ENCODE peak calls at places on chromosomes 1 and 21, in four cellular contexts. One of them, this sample, is unnamed.

GRCh38 chr1:225845097-225845496 is 35.2 kb downstream of the EPHX1 start:
- DNase-seq in K562: no peak
- DNase-seq in HepG2: no peak
- DNase-seq in SK-N-SH: no peak
- DNase-seq in this sample: no peak

GRCh38 chr1:161227196-161227871 is 1.5 kb downstream of the TOMM40L start:
- DNase-seq in K562: peak; percentile 90
- DNase-seq in HepG2: peak; percentile 69
- DNase-seq in SK-N-SH: peak; percentile 67
- DNase-seq in this sample: peak; percentile 87

GRCh38 chr1:230120949-230121381 is 53.9 kb downstream of the GALNT2 start:
- DNase-seq in K562: peak; percentile 67
- DNase-seq in HepG2: peak; percentile 51
- DNase-seq in SK-N-SH: peak; percentile 58
- DNase-seq in this sample: peak; percentile 58

GRCh38 chr1:21355956-21356355 is 65.7 kb upstream of the ECE1 start:
- DNase-seq in K562: no peak
- DNase-seq in HepG2: no peak
- DNase-seq in SK-N-SH: no peak
- DNase-seq in this sample: no peak

GRCh38 chr1:166383137-166383536 is 216.3 kb upstream of the FAM78B start:
- DNase-seq in K562: no peak
- DNase-seq in HepG2: no peak
- DNase-seq in SK-N-SH: no peak
- DNase-seq in this sample: peak; percentile 11

GRCh38 chr1:201016211-201016651 is 7.3 kb downstream of the KIF21B start:
- DNase-seq in K562: peak; percentile 73
- DNase-seq in HepG2: no peak
- DNase-seq in SK-N-SH: peak; percentile 78
- DNase-seq in this sample: no peak

GRCh38 chr1:210434224-210434623 is 105.5 kb downstream of the HHAT start:
- DNase-seq in K562: no peak
- DNase-seq in HepG2: no peak
- DNase-seq in SK-N-SH: no peak
- DNase-seq in this sample: no peak

GRCh38 chr1:22210636-22211035 is 67.7 kb upstream of the WNT4 start:
- DNase-seq in K562: no peak
- DNase-seq in HepG2: no peak
- DNase-seq in SK-N-SH: no peak
- DNase-seq in this sample: no peak

GRCh38 chr21:45401916-45402900 is 2.8 kb upstream of the COL18A1 start:
- DNase-seq in K562: no peak
- DNase-seq in HepG2: no peak
- DNase-seq in SK-N-SH: no peak
- DNase-seq in this sample: peak; percentile 10

GRCh38 chr1:160436975-160437374 is 36.6 kb downstream of the VANGL2 start:
- DNase-seq in K562: peak; percentile 36
- DNase-seq in HepG2: no peak
- DNase-seq in SK-N-SH: no peak
- DNase-seq in this sample: no peak

GRCh38 chr1:67605209-67605780 is 79.7 kb upstream of the GADD45A start:
- DNase-seq in K562: no peak
- DNase-seq in HepG2: no peak
- DNase-seq in SK-N-SH: no peak
- DNase-seq in this sample: no peak

GRCh38 chr1:203328714-203329122 is 22.2 kb downstream of the FMOD start:
- DNase-seq in K562: peak; percentile 80
- DNase-seq in HepG2: peak; percentile 42
- DNase-seq in SK-N-SH: peak; percentile 33
- DNase-seq in this sample: peak; percentile 21

GRCh38 chr1:3320246-3321152 is 134.0 kb upstream of the ARHGEF16 start:
- DNase-seq in K562: no peak
- DNase-seq in HepG2: peak; percentile 99
- DNase-seq in SK-N-SH: no peak
- DNase-seq in this sample: no peak

GRCh38 chr21:36549470-36549869 is 69.5 kb upstream of the CLDN14 start:
- DNase-seq in K562: no peak
- DNase-seq in HepG2: no peak
- DNase-seq in SK-N-SH: no peak
- DNase-seq in this sample: no peak

GRCh38 chr1:221697924-221698425 is 43.9 kb downstream of the DUSP10 start:
- DNase-seq in K562: no peak
- DNase-seq in HepG2: no peak
- DNase-seq in SK-N-SH: no peak
- DNase-seq in this sample: no peak

GRCh38 chr1:168609133-168609715 is 32.8 kb downstream of the XCL1 start:
- DNase-seq in K562: peak; percentile 19
- DNase-seq in HepG2: no peak
- DNase-seq in SK-N-SH: no peak
- DNase-seq in this sample: peak; percentile 18

GRCh38 chr1:10304295-10304694 is 93.9 kb downstream of the KIF1B start:
- DNase-seq in K562: peak; percentile 24
- DNase-seq in HepG2: no peak
- DNase-seq in SK-N-SH: no peak
- DNase-seq in this sample: no peak

GRCh38 chr1:39876136-39876535 is 7.2 kb downstream of the TRIT1 start:
- DNase-seq in K562: no peak
- DNase-seq in HepG2: no peak
- DNase-seq in SK-N-SH: no peak
- DNase-seq in this sample: no peak

GRCh38 chr21:16569679-16570078 is 839.9 kb downstream of the USP25 start:
- DNase-seq in K562: no peak
- DNase-seq in HepG2: no peak
- DNase-seq in SK-N-SH: no peak
- DNase-seq in this sample: no peak

GRCh38 chr1:54980528-54981241 is at the start of gene TMEM61:
- DNase-seq in K562: no peak
- DNase-seq in HepG2: no peak
- DNase-seq in SK-N-SH: peak; percentile 73
- DNase-seq in this sample: peak; percentile 38

GRCh38 chr1:160629286-160630210 is 17.3 kb downstream of the SLAMF1 start:
- DNase-seq in K562: no peak
- DNase-seq in HepG2: no peak
- DNase-seq in SK-N-SH: no peak
- DNase-seq in this sample: no peak

GRCh38 chr1:3000671-3001470 is 20.4 kb upstream of the ACTRT2 start:
- DNase-seq in K562: no peak
- DNase-seq in HepG2: no peak
- DNase-seq in SK-N-SH: no peak
- DNase-seq in this sample: no peak

GRCh38 chr1:244904119-244904518 is 39.8 kb upstream of the HNRNPU start:
- DNase-seq in K562: no peak
- DNase-seq in HepG2: no peak
- DNase-seq in SK-N-SH: no peak
- DNase-seq in this sample: no peak

GRCh38 chr21:17524635-17525034 is 11.8 kb downstream of the CXADR start:
- DNase-seq in K562: no peak
- DNase-seq in HepG2: no peak
- DNase-seq in SK-N-SH: no peak
- DNase-seq in this sample: no peak

GRCh38 chr1:42756956-42757891 is 9.6 kb downstream of the P3H1 start:
- DNase-seq in K562: peak; percentile 82
- DNase-seq in HepG2: peak; percentile 70
- DNase-seq in SK-N-SH: peak; percentile 82
- DNase-seq in this sample: no peak

GRCh38 chr21:36487641-36488307 is 7.9 kb upstream of the CLDN14 start:
- DNase-seq in K562: no peak
- DNase-seq in HepG2: no peak
- DNase-seq in SK-N-SH: no peak
- DNase-seq in this sample: no peak

GRCh38 chr1:36342426-36343185 is 19.2 kb upstream of the EVA1B start:
- DNase-seq in K562: peak; percentile 48
- DNase-seq in HepG2: no peak
- DNase-seq in SK-N-SH: peak; percentile 77
- DNase-seq in this sample: peak; percentile 73

GRCh38 chr1:167541610-167542009 is 12.0 kb downstream of the CREG1 start:
- DNase-seq in K562: no peak
- DNase-seq in HepG2: no peak
- DNase-seq in SK-N-SH: no peak
- DNase-seq in this sample: no peak

GRCh38 chr1:177130426-177130825 is 34.1 kb downstream of the ASTN1 start:
- DNase-seq in K562: no peak
- DNase-seq in HepG2: no peak
- DNase-seq in SK-N-SH: no peak
- DNase-seq in this sample: no peak

GRCh38 chr1:48556161-48556850 is 84.3 kb upstream of the SPATA6 start:
- DNase-seq in K562: no peak
- DNase-seq in HepG2: no peak
- DNase-seq in SK-N-SH: no peak
- DNase-seq in this sample: no peak

GRCh38 chr1:37765937-37766664 is 1.2 kb upstream of the EPHA10 start:
- DNase-seq in K562: peak; percentile 64
- DNase-seq in HepG2: no peak
- DNase-seq in SK-N-SH: peak; percentile 67
- DNase-seq in this sample: peak; percentile 57

GRCh38 chr1:154607084-154607747 is 770 bp downstream of the ADAR start:
- DNase-seq in K562: no peak
- DNase-seq in HepG2: peak; percentile 16
- DNase-seq in SK-N-SH: peak; percentile 34
- DNase-seq in this sample: peak; percentile 21

GRCh38 chr21:19065164-19065563 is 661.6 kb upstream of the TMPRSS15 start:
- DNase-seq in K562: no peak
- DNase-seq in HepG2: no peak
- DNase-seq in SK-N-SH: no peak
- DNase-seq in this sample: no peak

GRCh38 chr1:161885013-161885412 is 118.9 kb downstream of the ATF6 start:
- DNase-seq in K562: no peak
- DNase-seq in HepG2: no peak
- DNase-seq in SK-N-SH: no peak
- DNase-seq in this sample: no peak

GRCh38 chr1:243473281-243474210 is 217.7 kb downstream of the SDCCAG8 start:
- DNase-seq in K562: no peak
- DNase-seq in HepG2: no peak
- DNase-seq in SK-N-SH: no peak
- DNase-seq in this sample: no peak

DNA sequence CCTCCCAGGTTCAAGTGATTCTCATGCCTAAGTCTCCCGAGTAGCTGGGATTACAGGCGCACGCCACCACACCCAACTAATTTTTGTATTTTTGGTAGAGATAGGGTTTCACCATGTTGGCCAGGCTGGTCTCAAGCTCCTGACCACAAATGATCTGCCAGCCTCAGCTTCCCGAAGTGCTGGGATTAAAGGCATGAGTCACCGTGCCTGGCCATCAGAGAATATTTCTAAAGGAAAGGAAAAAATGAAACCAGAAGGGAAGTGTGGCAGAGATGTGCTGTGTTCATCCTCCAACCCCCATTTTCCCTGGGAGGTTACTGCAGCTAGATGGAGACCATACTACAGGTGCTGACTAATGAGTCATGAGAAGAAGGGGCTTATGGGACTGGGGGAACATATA is 964.1 kb downstream of the TTLL7 start:
- DNase-seq in K562: no peak
- DNase-seq in HepG2: no peak
- DNase-seq in SK-N-SH: no peak
- DNase-seq in this sample: no peak
- TF ChIP-seq FOXJ3 in K562: no peak
- TF ChIP-seq FOXJ3 in HepG2: no peak
- TF ChIP-seq FOXJ3 in SK-N-SH: no peak
- TF ChIP-seq FOXJ3 in this sample: no peak

DNA sequence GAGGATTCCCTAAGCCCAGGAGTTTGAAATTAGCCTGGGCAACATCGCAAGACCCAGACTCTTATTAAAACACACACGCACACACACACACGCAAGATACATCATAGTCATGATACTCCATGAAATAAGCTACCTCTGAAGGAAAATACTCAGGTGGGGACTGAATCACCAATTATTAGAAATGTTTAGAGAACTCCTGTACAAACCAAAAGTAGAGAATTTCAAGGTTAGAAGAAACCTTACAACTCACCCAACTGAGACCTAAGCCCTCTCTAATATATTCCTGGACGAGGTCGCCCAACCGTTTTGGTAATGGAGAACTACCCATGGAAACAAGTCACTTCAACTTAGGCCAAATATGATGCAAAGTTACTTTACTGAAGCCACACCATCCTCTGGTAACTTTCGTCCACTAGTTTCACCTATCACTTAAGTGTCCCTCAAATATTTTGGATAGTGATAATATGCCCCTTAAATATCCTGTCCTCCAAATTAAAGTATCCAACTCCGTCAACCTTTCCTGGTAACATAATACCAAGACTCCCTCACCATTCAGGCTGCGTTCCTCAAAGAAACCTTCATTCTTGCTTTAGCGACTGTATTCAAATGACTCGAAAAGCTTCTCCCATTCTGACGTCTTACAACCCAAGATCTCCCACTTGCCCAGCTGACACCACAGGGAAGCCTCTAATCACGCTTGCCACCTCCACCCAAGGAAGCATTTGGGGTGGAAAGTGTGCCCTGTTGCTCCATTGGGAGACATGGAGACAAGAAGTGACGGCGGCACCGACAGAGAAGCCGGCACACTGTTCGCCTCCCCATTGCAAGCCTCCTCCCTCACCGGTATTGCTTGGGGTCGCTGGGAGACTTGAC is 857 bp downstream of the NRDC start:
- DNase-seq in K562: peak; percentile 62
- DNase-seq in HepG2: no peak
- DNase-seq in SK-N-SH: no peak
- DNase-seq in this sample: no peak
- TF ChIP-seq FOXJ3 in K562: no peak
- TF ChIP-seq FOXJ3 in HepG2: no peak
- TF ChIP-seq FOXJ3 in SK-N-SH: no peak
- TF ChIP-seq FOXJ3 in this sample: no peak

GRCh38 chr1:241235236-241235897 is 121.6 kb downstream of the RGS7 start:
- DNase-seq in K562: no peak
- DNase-seq in HepG2: no peak
- DNase-seq in SK-N-SH: peak; percentile 34
- DNase-seq in this sample: no peak
- TF ChIP-seq FOXJ3 in K562: no peak
- TF ChIP-seq FOXJ3 in HepG2: no peak
- TF ChIP-seq FOXJ3 in SK-N-SH: no peak
- TF ChIP-seq FOXJ3 in this sample: no peak

DNA sequence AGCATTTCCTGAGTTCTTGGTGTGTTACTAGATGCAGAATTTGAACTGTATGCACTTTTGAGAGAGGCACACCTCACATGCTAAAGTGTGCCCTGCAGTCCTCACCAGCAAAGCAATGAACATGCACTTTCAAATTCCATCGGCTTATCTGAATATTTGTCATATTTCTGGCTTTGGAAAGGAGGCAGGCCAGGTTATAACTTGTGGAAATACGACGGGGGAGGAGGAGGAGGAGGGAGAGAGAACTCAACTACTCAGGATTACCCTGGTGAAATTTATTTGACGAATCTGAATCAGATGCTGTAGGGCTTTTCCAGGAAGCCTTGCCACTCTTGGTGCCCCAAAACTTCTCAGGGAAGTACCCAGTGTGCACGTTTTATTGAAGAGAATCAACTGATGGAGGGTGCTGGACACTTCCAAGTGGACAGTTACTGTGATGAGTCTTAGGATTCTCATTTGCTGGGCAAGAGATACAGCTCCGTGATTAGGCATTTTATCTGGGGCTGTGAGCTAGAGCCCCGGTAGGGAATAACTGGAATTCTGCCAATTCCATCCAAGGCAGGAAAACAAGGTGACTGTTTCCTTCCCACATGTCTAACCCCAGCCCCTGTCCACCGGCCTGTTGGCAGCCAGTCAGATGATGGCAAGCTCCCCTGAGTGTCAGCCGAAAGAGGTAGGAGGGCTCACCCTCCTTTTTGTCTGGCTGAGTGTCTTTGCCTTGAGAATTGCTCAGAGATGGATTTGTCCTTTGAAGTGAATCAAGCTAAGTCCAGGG is 3.8 kb downstream of the PDPN start:
- DNase-seq in K562: no peak
- DNase-seq in HepG2: no peak
- DNase-seq in SK-N-SH: no peak
- DNase-seq in this sample: no peak
- TF ChIP-seq FOXJ3 in K562: no peak
- TF ChIP-seq FOXJ3 in HepG2: no peak
- TF ChIP-seq FOXJ3 in SK-N-SH: no peak
- TF ChIP-seq FOXJ3 in this sample: no peak

This sample was measured in WTC11.